ENCODE peak calls at places on chromosomes 6 and 20, in five cellular contexts. Q, V, Y, U and A are unnamed samples.

GRCh38 chr6:127342296-127342945 is 988 bp downstream of the ECHDC1 start:
- DNase-seq in Q (no peak), V (peak), Y (peak), U (no peak), A (no peak)

GRCh38 chr6:152309648-152310047 is 327.5 kb downstream of the SYNE1 start:
- DNase-seq in Q (no peak), V (no peak), Y (peak), U (no peak), A (no peak)

GRCh38 chr6:6927437-6928361 is 180.1 kb upstream of the RREB1 start:
- DNase-seq in Q (peak), V (peak), Y (peak), U (no peak), A (no peak)

GRCh38 chr6:154615483-154616025 is 105.1 kb upstream of the CNKSR3 start:
- DNase-seq in Q (peak), V (peak), Y (peak), U (peak), A (no peak)

GRCh38 chr6:28953039-28953872 is 29.5 kb upstream of the TRIM27 start:
- DNase-seq in Q (no peak), V (peak), Y (no peak), U (peak), A (peak)

GRCh38 chr20:50285376-50286173 is 94.9 kb downstream of the CEBPB start:
- DNase-seq in Q (no peak), V (no peak), Y (no peak), U (no peak), A (peak)

GRCh38 chr20:34637245-34638185 is 39.4 kb downstream of the PIGU start:
- DNase-seq in Q (no peak), V (no peak), Y (no peak), U (no peak), A (no peak)

GRCh38 chr6:4973972-4974885 is 29.6 kb downstream of the RPP40 start:
- DNase-seq in Q (no peak), V (peak), Y (peak), U (no peak), A (no peak)

GRCh38 chr6:105192707-105193465 is 13.1 kb upstream of the POPDC3 start:
- DNase-seq in Q (no peak), V (no peak), Y (no peak), U (peak), A (no peak)

GRCh38 chr6:113859349-113860164 is 2.4 kb downstream of the MARCKS start:
- DNase-seq in Q (peak), V (peak), Y (peak), U (peak), A (peak)

GRCh38 chr6:20182926-20183521 is 29.2 kb downstream of the MBOAT1 start:
- DNase-seq in Q (peak), V (no peak), Y (no peak), U (peak), A (no peak)

GRCh38 chr6:93419304-93420162 is at the start of gene EPHA7:
- DNase-seq in Q (peak), V (peak), Y (peak), U (peak), A (peak)

GRCh38 chr6:166244353-166245045 is 63.7 kb downstream of the PRR18 start:
- DNase-seq in Q (no peak), V (no peak), Y (no peak), U (no peak), A (peak)

GRCh38 chr6:125140808-125141207 is 12.8 kb upstream of the TPD52L1 start:
- DNase-seq in Q (no peak), V (no peak), Y (no peak), U (no peak), A (no peak)

GRCh38 chr6:96450082-96450759 is 71.4 kb upstream of the UFL1 start:
- DNase-seq in Q (no peak), V (no peak), Y (no peak), U (no peak), A (no peak)

GRCh38 chr6:134240664-134241431 is 77.1 kb downstream of the SGK1 start:
- DNase-seq in Q (peak), V (no peak), Y (no peak), U (peak), A (no peak)

GRCh38 chr20:11332376-11332775 is 585.3 kb upstream of the BTBD3 start:
- DNase-seq in Q (no peak), V (no peak), Y (no peak), U (no peak), A (no peak)
- TF ChIP-seq CTCF in Q (no peak), V (no peak), Y (no peak), U (no peak), A (no peak)

GRCh38 chr6:78810698-78811097 is 56.7 kb upstream of the IRAK1BP1 start:
- DNase-seq in Q (no peak), V (no peak), Y (no peak), U (peak), A (no peak)

GRCh38 chr6:78808933-78809332 is 58.4 kb upstream of the IRAK1BP1 start:
- DNase-seq in Q (no peak), V (no peak), Y (no peak), U (no peak), A (no peak)

GRCh38 chr6:78808356-78808891 is 58.9 kb upstream of the IRAK1BP1 start:
- DNase-seq in Q (peak), V (no peak), Y (no peak), U (no peak), A (no peak)

DNA sequence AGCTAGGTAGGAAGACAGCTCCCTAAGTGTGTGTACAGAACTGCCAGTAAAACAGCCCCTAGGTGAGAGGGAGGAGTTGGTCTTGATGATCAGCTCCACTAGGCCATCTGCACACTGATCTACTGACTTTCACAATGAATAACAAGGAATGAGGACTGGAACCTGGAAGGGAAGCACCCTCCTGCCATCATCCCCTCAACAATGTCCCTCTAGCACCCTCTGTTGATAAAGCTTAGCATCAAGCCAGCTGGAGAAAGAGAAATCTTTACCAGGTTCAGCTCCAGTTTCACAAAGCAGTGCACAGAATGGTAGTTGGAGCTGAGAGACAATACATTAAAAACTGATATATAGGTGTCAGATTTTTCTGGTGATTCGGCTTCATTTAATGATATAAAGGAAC is 57.2 kb upstream of the IRAK1BP1 start:
- DNase-seq in Q (no peak), V (peak), Y (peak), U (peak), A (peak)
- TF ChIP-seq CTCF in Q (no peak), V (peak), Y (peak), U (peak), A (peak)

GRCh38 chr20:7980332-7981046 is 39.1 kb downstream of the TMX4 start:
- DNase-seq in Q (no peak), V (peak), Y (peak), U (peak), A (peak)
- TF ChIP-seq CTCF in Q (peak), V (peak), Y (peak), U (peak), A (peak)

GRCh38 chr6:136751991-136752390 is 40.3 kb downstream of the MAP3K5 start:
- DNase-seq in Q (no peak), V (no peak), Y (no peak), U (no peak), A (no peak)

GRCh38 chr6:136752554-136752953 is 39.7 kb downstream of the MAP3K5 start:
- DNase-seq in Q (no peak), V (peak), Y (no peak), U (no peak), A (no peak)

GRCh38 chr6:136754820-136755219 is 37.5 kb downstream of the MAP3K5 start:
- DNase-seq in Q (no peak), V (no peak), Y (no peak), U (no peak), A (no peak)

GRCh38 chr6:136751478-136751956 is 40.8 kb downstream of the MAP3K5 start:
- DNase-seq in Q (no peak), V (no peak), Y (no peak), U (no peak), A (peak)

DNA sequence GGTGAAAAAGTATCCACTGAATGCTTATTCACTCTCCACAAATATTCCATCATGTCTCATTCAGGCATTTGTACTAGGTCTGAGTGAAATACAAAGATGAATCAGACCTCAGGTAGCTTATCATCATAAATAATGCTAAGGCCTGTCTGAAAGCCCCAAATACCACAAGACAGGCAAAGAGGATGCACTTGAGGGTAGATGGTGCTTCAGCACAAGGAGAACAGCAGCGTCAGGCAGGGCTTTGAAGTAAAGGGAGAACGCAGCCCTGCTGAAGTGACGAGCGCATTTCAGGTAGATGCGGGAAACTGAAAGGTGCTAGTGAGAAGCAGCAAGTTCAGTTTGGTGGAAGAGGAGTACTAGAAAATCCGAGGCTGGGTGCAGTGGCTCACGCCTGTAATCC is 38.7 kb downstream of the MAP3K5 start:
- DNase-seq in Q (no peak), V (no peak), Y (no peak), U (no peak), A (no peak)
- TF ChIP-seq CTCF in Q (no peak), V (no peak), Y (no peak), U (no peak), A (no peak)

DNA sequence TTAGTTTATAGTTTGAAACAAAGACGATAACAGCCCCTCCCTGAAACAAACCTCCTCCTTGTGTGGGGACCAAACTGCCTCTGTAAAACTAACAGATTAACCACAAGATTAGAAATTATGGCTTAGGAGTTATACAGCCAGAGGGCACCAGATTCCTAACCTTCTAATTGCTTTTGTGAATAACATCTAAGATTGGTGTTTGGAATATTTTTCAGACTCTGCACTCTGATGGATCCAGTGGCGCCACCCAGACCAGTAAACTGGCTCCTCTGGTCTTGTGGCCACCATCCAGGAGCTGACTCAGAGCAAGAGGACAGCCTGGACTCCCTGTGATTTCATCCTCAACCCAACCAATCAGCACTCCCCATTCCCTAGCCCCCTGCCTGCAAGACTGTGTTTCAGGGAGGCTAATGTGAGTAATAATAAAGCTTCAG is 58.3 kb upstream of the SLC22A16 start:
- DNase-seq in Q (no peak), V (no peak), Y (no peak), U (no peak), A (no peak)
- TF ChIP-seq CTCF in Q (no peak), V (peak), Y (no peak), U (no peak), A (no peak)

GRCh38 chr6:39294133-39294532 is 20.1 kb downstream of the KCNK17 start:
- DNase-seq in Q (no peak), V (no peak), Y (no peak), U (no peak), A (no peak)

GRCh38 chr6:39292637-39293036 is 21.6 kb downstream of the KCNK17 start:
- DNase-seq in Q (no peak), V (no peak), Y (no peak), U (no peak), A (no peak)

GRCh38 chr6:39287601-39288000 is 26.6 kb downstream of the KCNK17 start:
- DNase-seq in Q (no peak), V (no peak), Y (no peak), U (no peak), A (no peak)

GRCh38 chr6:39294899-39295298 is 19.3 kb downstream of the KCNK17 start:
- DNase-seq in Q (no peak), V (no peak), Y (no peak), U (no peak), A (no peak)

DNA sequence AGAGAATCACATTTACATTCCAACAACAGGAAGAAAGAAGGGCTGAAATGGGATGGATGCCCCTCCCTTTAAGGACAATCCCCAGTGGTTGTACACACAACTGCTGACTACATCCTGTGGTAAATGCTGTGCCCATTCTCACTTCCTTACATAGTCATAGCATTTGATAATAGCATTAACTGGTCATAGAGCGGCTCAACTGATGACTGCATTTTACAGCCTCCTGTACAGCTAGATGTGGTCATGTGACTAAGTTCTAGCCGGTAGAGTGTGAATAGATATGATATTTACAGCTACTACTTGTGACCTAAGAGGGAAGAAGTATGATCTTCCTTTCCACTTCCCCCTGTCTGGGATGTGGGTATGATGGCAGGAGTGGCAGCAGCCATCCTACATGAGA is 24.7 kb downstream of the KCNK17 start:
- DNase-seq in Q (no peak), V (no peak), Y (no peak), U (no peak), A (no peak)
- TF ChIP-seq CTCF in Q (no peak), V (no peak), Y (no peak), U (no peak), A (no peak)